ENCODE peak calls at places on chromosomes 4 and X, in six cellular contexts. A is uterus, F is A549, J is H9, O is Peyer's patch, L is body of pancreas. H is an unnamed sample.

GRCh38 chrX:40061871-40062524 is 35.8 kb downstream of the BCOR start:
- DNase-seq in A (no peak), F (no peak), J (peak), O (no peak), L (no peak), H (no peak)

GRCh38 chrX:138858438-138858837 is 146.9 kb upstream of the FGF13 start:
- DNase-seq in A (no peak), F (no peak), J (no peak), O (no peak), L (no peak), H (no peak)

GRCh38 chr4:99414401-99414800 is 20.7 kb downstream of the ADH7 start:
- DNase-seq in A (no peak), F (no peak), J (no peak), O (no peak), L (no peak), H (no peak)

GRCh38 chr4:17492058-17492741 is 19.7 kb downstream of the QDPR start:
- DNase-seq in A (peak), F (no peak), J (no peak), O (no peak), L (no peak), H (peak)

GRCh38 chr4:79900182-79900581 is 172.8 kb downstream of the ANTXR2 start:
- DNase-seq in A (no peak), F (no peak), J (no peak), O (no peak), L (no peak), H (no peak)

GRCh38 chr4:185713272-185713671 is 98.7 kb downstream of the SORBS2 start:
- DNase-seq in A (no peak), F (no peak), J (no peak), O (no peak), L (no peak), H (no peak)

GRCh38 chr4:67151376-67152343 is 393.6 kb downstream of the CENPC start:
- DNase-seq in A (no peak), F (no peak), J (no peak), O (no peak), L (no peak), H (no peak)

GRCh38 chr4:27048350-27049100 is 187.9 kb downstream of the STIM2 start:
- DNase-seq in A (no peak), F (peak), J (no peak), O (no peak), L (no peak), H (no peak)

GRCh38 chr4:120927758-120928409 is 5.4 kb upstream of the PRDM5 start:
- DNase-seq in A (no peak), F (no peak), J (no peak), O (no peak), L (no peak), H (no peak)

GRCh38 chrX:100648601-100649417 is 4.8 kb downstream of the SRPX2 start:
- DNase-seq in A (peak), F (no peak), J (no peak), O (no peak), L (no peak), H (no peak)
- H3K27ac ChIP-seq in A (peak), F (peak), J (no peak), O (peak), L (no peak), H (peak)

DNA sequence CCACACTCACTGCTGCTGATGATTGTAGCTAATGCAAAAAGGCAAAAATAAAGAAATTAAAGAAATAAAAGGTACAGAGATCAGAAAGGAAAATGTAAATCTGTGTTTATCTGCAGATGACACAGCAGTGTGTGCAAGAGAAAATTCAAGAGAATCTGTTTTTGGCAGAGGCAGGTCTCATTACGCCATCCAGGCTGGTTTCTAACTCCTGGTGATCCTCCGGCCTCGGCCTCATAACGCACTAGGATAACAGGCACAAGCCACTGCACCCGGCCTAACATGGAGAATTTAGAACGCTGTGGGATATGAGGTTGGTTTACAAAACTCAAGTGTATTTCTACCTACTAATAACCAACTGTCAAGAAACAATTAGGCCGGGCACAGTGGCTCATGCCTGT is 29.4 kb downstream of the CTBP1 start:
- DNase-seq in A (no peak), F (no peak), J (no peak), O (no peak), L (no peak), H (no peak)
- H3K27ac ChIP-seq in A (no peak), F (no peak), J (no peak), O (peak), L (no peak), H (no peak)

GRCh38 chr4:76251448-76252270 is at the start of gene FAM47E:
- DNase-seq in A (peak), F (peak), J (peak), O (no peak), L (peak), H (peak)
- H3K27ac ChIP-seq in A (no peak), F (peak), J (no peak), O (peak), L (peak), H (peak)

DNA sequence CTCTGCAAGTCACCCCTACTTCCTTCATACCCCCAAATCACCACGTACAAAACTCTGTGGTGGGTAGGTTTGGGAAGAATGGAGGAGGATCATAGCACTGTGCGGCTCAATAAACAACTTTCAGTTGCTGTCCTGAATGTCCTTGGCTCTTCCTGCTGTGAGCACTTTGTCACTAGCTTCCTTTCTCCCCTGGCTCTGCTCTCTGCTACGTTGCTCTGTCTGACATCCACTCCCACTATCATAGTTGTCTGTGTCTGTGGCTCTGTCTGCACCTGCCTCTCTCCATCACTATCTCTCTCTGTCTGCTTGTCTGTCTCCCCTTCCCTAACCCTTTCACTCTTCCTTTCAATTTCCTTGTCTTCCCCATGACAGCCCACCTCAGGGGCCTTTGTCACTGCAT is 21.2 kb upstream of the SMPX start:
- DNase-seq in A (no peak), F (no peak), J (no peak), O (no peak), L (no peak), H (no peak)
- H3K27ac ChIP-seq in A (no peak), F (no peak), J (no peak), O (no peak), L (no peak), H (no peak)

DNA sequence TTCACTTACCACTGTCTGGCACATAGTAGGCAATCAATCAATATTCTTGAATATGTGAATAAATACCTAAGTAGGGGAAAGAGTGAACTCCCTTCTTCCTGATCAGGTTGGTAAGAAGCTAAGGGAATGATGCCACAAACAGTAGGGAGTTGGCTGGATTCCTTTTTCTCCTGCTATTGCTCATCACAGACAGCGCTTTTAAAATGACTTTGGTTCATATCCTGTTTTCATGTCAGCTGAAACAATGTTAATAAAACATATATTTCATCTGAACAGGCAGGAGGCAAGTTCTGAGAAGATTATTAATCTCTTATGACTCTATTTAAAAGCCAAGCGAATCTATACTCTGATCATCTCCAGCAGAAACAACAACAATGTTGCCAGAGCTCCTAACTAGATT is 99.2 kb downstream of the NSUN7 start:
- DNase-seq in A (no peak), F (no peak), J (no peak), O (no peak), L (no peak), H (no peak)
- H3K27ac ChIP-seq in A (no peak), F (no peak), J (no peak), O (no peak), L (no peak), H (no peak)

GRCh38 chrX:153974726-153975286 is 2.3 kb downstream of the TMEM187 start:
- DNase-seq in A (no peak), F (no peak), J (no peak), O (no peak), L (no peak), H (no peak)
- H3K27ac ChIP-seq in A (peak), F (no peak), J (no peak), O (peak), L (no peak), H (no peak)

GRCh38 chr4:38884254-38884653 is 16.6 kb downstream of the FAM114A1 start:
- DNase-seq in A (no peak), F (no peak), J (no peak), O (no peak), L (no peak), H (no peak)
- H3K27ac ChIP-seq in A (no peak), F (no peak), J (no peak), O (no peak), L (no peak), H (no peak)

DNA sequence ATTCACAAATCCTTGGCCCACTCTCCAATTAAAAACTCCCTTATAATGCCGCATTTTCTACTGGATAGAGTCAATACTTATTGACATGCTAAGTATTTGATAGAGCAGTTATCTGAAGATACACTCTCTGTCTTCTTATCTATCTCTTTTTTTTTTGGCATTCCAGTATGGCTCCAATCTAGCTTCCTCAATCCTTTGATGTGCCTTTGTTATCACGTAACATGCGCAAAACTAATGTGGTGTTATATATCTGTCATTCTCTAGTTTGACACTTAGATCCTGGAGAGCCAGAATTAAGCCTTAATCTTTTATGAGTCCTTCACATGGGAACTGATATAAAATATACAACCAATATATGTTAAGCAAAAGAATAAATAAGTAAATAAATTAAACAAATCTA is 54.7 kb downstream of the VSIG4 start:
- DNase-seq in A (no peak), F (no peak), J (no peak), O (no peak), L (no peak), H (no peak)
- H3K27ac ChIP-seq in A (no peak), F (no peak), J (no peak), O (no peak), L (no peak), H (no peak)